ENCODE peak calls at places on chromosomes 11 and 22, in seven cellular contexts. K, V, H, W, N, S and L are unnamed samples.

GRCh38 chr22:27220349-27220748 is 563.0 kb downstream of the MIAT start:
- DNase-seq in K (no peak), W (peak; percentile 64), S (no peak), H (no peak), N (peak; percentile 92), V (no peak), L (no peak)

GRCh38 chr11:27362032-27362431 is 983 bp downstream of the CCDC34 start:
- DNase-seq in W (peak; percentile 30), V (no peak), N (no peak), S (no peak), H (no peak), K (no peak), L (no peak)

GRCh38 chr11:117633186-117633585 is 163.8 kb downstream of the DSCAML1 start:
- DNase-seq in S (no peak), V (no peak), K (no peak), N (no peak), H (no peak), W (no peak), L (no peak)

GRCh38 chr11:103927535-103927934 is 108.9 kb upstream of the DDI1 start:
- DNase-seq in W (peak; percentile 44), K (no peak), N (peak; percentile 57), S (no peak), V (no peak), H (no peak), L (no peak)

GRCh38 chr11:120432056-120433018 is 79.2 kb upstream of the GRIK4 start:
- DNase-seq in H (no peak), V (no peak), N (peak; percentile 99), K (no peak), W (peak; percentile 98), S (peak; percentile 31), L (no peak)

GRCh38 chr22:24681236-24681635 is 78.2 kb downstream of the GGT1 start:
- DNase-seq in H (no peak), V (no peak), S (no peak), W (peak; percentile 72), K (no peak), N (peak; percentile 39), L (no peak)

GRCh38 chr22:22673628-22674027 is 29.2 kb downstream of the GGTLC2 start:
- DNase-seq in V (no peak), N (no peak), H (no peak), W (no peak), S (no peak), K (no peak), L (no peak)

GRCh38 chr11:18731949-18732821 is 6.2 kb upstream of the IGSF22 start:
- DNase-seq in N (peak; percentile 53), H (peak; percentile 26), S (peak; percentile 85), K (no peak), V (peak; percentile 84), W (peak; percentile 48), L (peak; percentile 82)

GRCh38 chr11:110184974-110185597 is 91.9 kb downstream of the ZC3H12C start:
- DNase-seq in N (peak; percentile 43), K (no peak), V (no peak), S (no peak), W (peak; percentile 84), H (no peak), L (no peak)